ENCODE peak calls at places on chromosomes 3 and 15, in four cellular contexts. W, B, J and R are unnamed samples. For H3K4me1, the result is how much of the 10 kb centered on the place peaks cover.

GRCh38 chr3:4758957-4759656 is 220.1 kb upstream of the BHLHE40 start:
- DNase-seq in W (no peak), B (no peak), J (no peak), R (no peak)

GRCh38 chr3:187689984-187690383 is 12.4 kb downstream of the RTP2 start:
- DNase-seq in J (no peak), B (no peak), W (no peak), R (no peak)

GRCh38 chr3:186354100-186354499 is 7.9 kb downstream of the DGKG start:
- DNase-seq in W (no peak), B (no peak), J (peak), R (no peak)

GRCh38 chr3:102488316-102488715 is 53.5 kb downstream of the ZPLD1 start:
- DNase-seq in B (no peak), J (no peak), W (no peak), R (no peak)

GRCh38 chr15:63915888-63916731 is 82.4 kb upstream of the HERC1 start:
- DNase-seq in W (no peak), J (peak), B (no peak), R (no peak)

GRCh38 chr3:2097641-2098191 is 950 bp upstream of the CNTN4 start:
- DNase-seq in J (no peak), B (no peak), W (no peak), R (no peak)

GRCh38 chr15:49415638-49416037 is 7.4 kb upstream of the FGF7 start:
- DNase-seq in J (no peak), W (no peak), B (no peak), R (no peak)

GRCh38 chr15:91336691-91337090 is 236.6 kb downstream of the SV2B start:
- DNase-seq in J (no peak), W (no peak), B (no peak), R (no peak)

GRCh38 chr3:44969170-44969569 is 6.8 kb downstream of the ZDHHC3 start:
- DNase-seq in J (no peak), B (no peak), W (no peak), R (no peak)

GRCh38 chr3:82157952-82158351 is 396.5 kb upstream of the GBE1 start:
- DNase-seq in W (no peak), B (no peak), J (peak), R (no peak)

GRCh38 chr3:171261487-171261886 is 198.7 kb downstream of the TNIK start:
- DNase-seq in J (no peak), W (no peak), B (no peak), R (no peak)

GRCh38 chr3:187016639-187017345 is 86.5 kb downstream of the ST6GAL1 start:
- DNase-seq in W (no peak), B (no peak), J (peak), R (no peak)

GRCh38 chr3:4752201-4753072 is 226.8 kb upstream of the BHLHE40 start:
- DNase-seq in B (no peak), W (no peak), J (peak), R (no peak)

GRCh38 chr3:159252772-159253384 is 451.0 kb downstream of the MFSD1 start:
- DNase-seq in W (no peak), B (no peak), J (peak), R (no peak)

GRCh38 chr3:108488631-108489030 is 21.8 kb downstream of the MYH15 start:
- DNase-seq in B (no peak), J (no peak), W (no peak), R (no peak)

GRCh38 chr3:10702961-10703740 is 112.9 kb upstream of the SLC6A11 start:
- DNase-seq in W (no peak), J (peak), B (no peak), R (no peak)

GRCh38 chr3:5047764-5048163 is 68.5 kb downstream of the BHLHE40 start:
- DNase-seq in W (no peak), J (no peak), B (no peak), R (no peak)

GRCh38 chr3:197478746-197479668 is 76.8 kb downstream of the BDH1 start:
- DNase-seq in B (no peak), J (no peak), W (no peak), R (no peak)

GRCh38 chr3:68941055-68941454 is 8.7 kb upstream of the TAFA4 start:
- DNase-seq in W (no peak), B (no peak), J (no peak), R (no peak)

GRCh38 chr3:95154775-95155174 is 1091.9 kb downstream of the NSUN3 start:
- DNase-seq in W (no peak), J (no peak), B (no peak), R (no peak)

GRCh38 chr15:67031321-67031720 is 34.1 kb upstream of the SMAD3 start:
- DNase-seq in J (no peak), B (no peak), W (no peak), R (no peak)

GRCh38 chr15:52427804-52428203 is 100.9 kb downstream of the MYO5A start:
- DNase-seq in W (peak), B (peak), J (peak), R (peak)

GRCh38 chr3:51796859-51797258 is 17.8 kb upstream of the IQCF6 start:
- DNase-seq in J (no peak), B (no peak), W (no peak), R (no peak)

GRCh38 chr15:99963096-99963825 is 230.0 kb upstream of the LYSMD4 start:
- DNase-seq in J (no peak), W (no peak), B (no peak), R (no peak)

GRCh38 chr3:187807086-187807862 is 62.0 kb upstream of the BCL6 start:
- DNase-seq in B (no peak), J (no peak), W (no peak), R (no peak)

GRCh38 chr3:188123170-188123920 is 30.6 kb upstream of the LPP start:
- DNase-seq in W (no peak), B (no peak), J (no peak), R (no peak)

GRCh38 chr15:41949400-41950126 is 22.8 kb downstream of the EHD4 start:
- DNase-seq in W (no peak), J (peak), B (no peak), R (no peak)

GRCh38 chr15:99335508-99335907 is 84.2 kb downstream of the LRRC28 start:
- DNase-seq in W (no peak), J (no peak), B (peak), R (no peak)

GRCh38 chr3:146156801-146157310 is 4.1 kb downstream of the PLOD2 start:
- DNase-seq in B (no peak), J (no peak), W (no peak), R (no peak)

GRCh38 chr15:45377630-45378148 is 655 bp downstream of the GATM start:
- DNase-seq in W (peak), J (peak), B (peak), R (peak)

GRCh38 chr15:26157081-26157480 is 294.0 kb upstream of the ATP10A start:
- DNase-seq in W (no peak), B (no peak), J (no peak), R (no peak)

GRCh38 chr3:142925140-142925539 is 36.3 kb upstream of the PCOLCE2 start:
- DNase-seq in J (no peak), B (no peak), W (no peak), R (no peak)

DNA sequence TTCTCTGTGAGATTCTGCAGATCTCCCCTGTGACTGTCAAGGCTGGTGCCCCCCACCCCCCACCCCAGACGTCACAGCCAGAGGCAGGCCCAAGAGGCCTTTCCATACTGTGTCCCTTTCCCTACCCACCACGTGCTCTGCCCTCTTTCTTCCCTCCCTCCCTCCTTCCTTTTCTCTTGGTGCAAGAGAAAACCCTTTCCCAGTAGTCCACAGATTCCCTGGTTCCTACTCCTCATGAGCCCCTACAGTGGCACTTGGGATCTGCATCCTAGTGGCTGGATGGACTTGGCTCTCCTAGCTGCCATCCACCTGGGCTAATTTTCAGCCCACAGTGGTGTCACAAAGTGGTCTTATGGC is 35.1 kb downstream of the KLF13 start:
- DNase-seq in W (no peak), J (peak), B (no peak), R (no peak)
- H3K4me1 ChIP-seq in W (under half), J (under half), B (half or more), R (half or more)

GRCh38 chr3:196098365-196098764 is 16.5 kb upstream of the TFRC start:
- DNase-seq in J (no peak), B (no peak), W (no peak), R (no peak)

GRCh38 chr3:196093271-196094111 is 11.6 kb upstream of the TFRC start:
- DNase-seq in J (no peak), W (no peak), B (no peak), R (no peak)

GRCh38 chr3:196096382-196096953 is 14.6 kb upstream of the TFRC start:
- DNase-seq in W (no peak), J (no peak), B (peak), R (peak)

DNA sequence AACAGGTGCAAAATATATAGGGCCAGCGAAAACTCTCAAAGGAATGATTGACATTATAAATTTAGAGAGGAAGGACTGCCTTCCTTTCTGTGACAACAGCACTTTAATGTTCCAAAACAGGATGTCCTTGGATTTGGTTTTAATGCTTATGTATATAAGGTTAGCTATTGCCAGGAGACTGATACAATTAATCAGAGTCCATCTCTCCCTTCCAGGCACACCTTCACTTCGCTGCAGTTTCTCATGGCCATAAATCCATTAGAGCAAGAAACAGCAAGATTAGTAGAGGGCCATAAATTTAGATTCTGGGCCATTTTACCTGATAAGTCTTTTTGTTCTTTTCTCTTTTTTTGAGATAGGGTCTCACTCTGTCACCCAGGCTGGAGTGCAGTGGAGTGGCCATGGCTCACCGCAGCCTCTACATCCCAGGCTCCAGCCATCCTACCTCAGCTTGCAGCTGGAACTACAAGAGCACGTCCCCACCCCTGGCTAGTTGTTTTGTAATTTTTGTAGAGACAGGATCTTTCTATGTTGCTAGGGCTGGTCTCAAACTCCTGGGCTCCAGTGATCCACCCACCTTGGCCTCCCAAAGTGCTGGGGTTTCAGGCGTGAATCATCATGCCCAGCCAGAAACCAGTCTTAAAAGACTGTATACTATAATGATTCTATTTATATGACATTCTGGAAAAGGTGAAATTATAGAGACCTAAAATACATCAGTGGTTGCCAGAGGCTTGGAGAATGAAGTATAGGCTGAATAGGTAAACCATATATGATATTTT is 15.7 kb upstream of the TFRC start:
- DNase-seq in W (no peak), J (no peak), B (no peak), R (no peak)
- H3K4me1 ChIP-seq in W (under half), J (under half), B (under half), R (under half)

GRCh38 chr15:80070840-80071239 is 11.4 kb downstream of the ZFAND6 start:
- DNase-seq in B (no peak), J (no peak), W (no peak), R (no peak)
- H3K4me1 ChIP-seq in B (under half), J (under half), W (under half), R (half or more)

GRCh38 chr3:64495413-64495812 is 192.4 kb downstream of the ADAMTS9 start:
- DNase-seq in B (no peak), W (no peak), J (no peak), R (no peak)
- H3K4me1 ChIP-seq in B (under half), W (under half), J (under half), R (under half)

DNA sequence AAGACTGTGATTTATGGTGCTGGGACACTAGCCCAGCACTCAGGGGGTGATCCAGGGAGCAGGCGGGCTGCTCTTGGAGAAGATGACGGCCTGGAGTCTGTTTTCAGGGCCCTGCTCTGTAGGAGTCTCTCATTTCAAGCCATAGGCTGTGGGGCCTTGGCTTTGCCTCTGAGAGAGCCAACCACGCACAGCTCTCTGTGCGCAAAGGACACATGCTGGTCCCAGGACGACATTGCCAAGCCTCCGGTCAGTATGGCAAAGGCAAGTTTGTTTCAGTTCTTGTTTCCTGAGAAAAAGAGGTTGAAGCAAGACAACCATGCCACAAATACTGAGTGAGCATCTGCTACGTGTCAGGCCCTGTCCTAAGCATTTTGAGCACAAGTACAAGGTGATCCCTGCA is 197.1 kb downstream of the EPHB1 start:
- DNase-seq in W (no peak), J (no peak), B (no peak), R (no peak)
- H3K4me1 ChIP-seq in W (under half), J (under half), B (under half), R (under half)

DNA sequence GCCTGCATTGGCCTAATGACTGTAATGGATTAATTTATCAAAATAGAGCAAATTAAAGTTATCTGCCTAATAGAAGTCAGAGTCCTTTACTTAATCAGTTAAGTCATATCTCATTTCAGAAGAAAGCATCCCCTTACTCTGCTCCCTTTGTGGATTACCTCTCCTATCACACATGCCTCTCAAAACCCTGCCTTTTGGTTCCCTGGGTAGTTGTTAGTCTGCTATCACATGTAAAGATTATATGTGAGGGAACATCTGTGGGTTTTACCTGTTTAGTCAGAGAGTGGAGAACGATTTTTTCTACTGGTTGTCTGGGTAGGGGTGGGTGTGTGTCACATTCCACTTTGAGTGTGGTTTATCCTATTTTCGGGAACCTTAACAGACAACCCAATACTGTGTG is 16.4 kb downstream of the UBE2E2 start:
- DNase-seq in B (no peak), W (no peak), J (peak), R (no peak)
- H3K4me1 ChIP-seq in B (under half), W (under half), J (under half), R (under half)

GRCh38 chr3:37097776-37098175 is 76.6 kb downstream of the LRRFIP2 start:
- DNase-seq in B (no peak), W (no peak), J (no peak), R (no peak)
- H3K4me1 ChIP-seq in B (under half), W (under half), J (under half), R (under half)

GRCh38 chr15:70264738-70265465 is 167.2 kb upstream of the TLE3 start:
- DNase-seq in B (no peak), J (no peak), W (peak), R (no peak)

GRCh38 chr15:70262591-70263274 is 165.0 kb upstream of the TLE3 start:
- DNase-seq in B (peak), W (no peak), J (peak), R (no peak)

GRCh38 chr15:70262171-70262570 is 164.5 kb upstream of the TLE3 start:
- DNase-seq in W (no peak), J (no peak), B (no peak), R (no peak)

GRCh38 chr15:70265466-70265978 is 167.8 kb upstream of the TLE3 start:
- DNase-seq in B (no peak), J (no peak), W (peak), R (no peak)

GRCh38 chr15:70264014-70264492 is 166.3 kb upstream of the TLE3 start:
- DNase-seq in B (no peak), J (no peak), W (peak), R (no peak)
- H3K4me1 ChIP-seq in B (under half), J (under half), W (under half), R (half or more)

GRCh38 chr15:47812436-47813109 is 95.3 kb downstream of the SEMA6D start:
- DNase-seq in B (no peak), J (peak), W (no peak), R (no peak)
- H3K4me1 ChIP-seq in B (under half), J (under half), W (under half), R (under half)